ENCODE peak calls at places on chromosome 4, in eight cellular contexts. One of them, this sample, is unnamed.

GRCh38 chr4:187504974-187505797 is 490.4 kb upstream of the ZFP42 start:
- DNase-seq in HFF-Myc: no peak
- DNase-seq in stomach: no peak
- DNase-seq in heart right ventricle: no peak
- DNase-seq in GM23338: peak; percentile 32
- DNase-seq in Peyer's patch: no peak
- DNase-seq in astrocyte of the spinal cord: no peak
- DNase-seq in neural progenitor cell: peak; percentile 50
- DNase-seq in this sample: peak; percentile 45

GRCh38 chr4:65007841-65008439 is 598.7 kb upstream of the TECRL start:
- DNase-seq in neural progenitor cell: peak; percentile 73
- DNase-seq in astrocyte of the spinal cord: peak; percentile 66
- DNase-seq in GM23338: peak; percentile 87
- DNase-seq in heart right ventricle: no peak
- DNase-seq in HFF-Myc: no peak
- DNase-seq in Peyer's patch: no peak
- DNase-seq in stomach: no peak
- DNase-seq in this sample: peak; percentile 26

GRCh38 chr4:61561028-61561427 is 360.9 kb downstream of the ADGRL3 start:
- DNase-seq in HFF-Myc: no peak
- DNase-seq in Peyer's patch: no peak
- DNase-seq in astrocyte of the spinal cord: no peak
- DNase-seq in heart right ventricle: no peak
- DNase-seq in stomach: no peak
- DNase-seq in neural progenitor cell: no peak
- DNase-seq in GM23338: no peak
- DNase-seq in this sample: no peak

GRCh38 chr4:146486565-146486964 is 35.2 kb downstream of the SLC10A7 start:
- DNase-seq in HFF-Myc: no peak
- DNase-seq in neural progenitor cell: no peak
- DNase-seq in Peyer's patch: no peak
- DNase-seq in astrocyte of the spinal cord: no peak
- DNase-seq in heart right ventricle: no peak
- DNase-seq in stomach: no peak
- DNase-seq in GM23338: no peak
- DNase-seq in this sample: no peak

GRCh38 chr4:86891785-86892638 is at the start of gene C4orf36:
- DNase-seq in astrocyte of the spinal cord: peak; percentile 38
- DNase-seq in GM23338: peak; percentile 90
- DNase-seq in neural progenitor cell: peak; percentile 89
- DNase-seq in stomach: peak; percentile 79
- DNase-seq in HFF-Myc: no peak
- DNase-seq in heart right ventricle: peak; percentile 38
- DNase-seq in Peyer's patch: peak; percentile 70
- DNase-seq in this sample: peak; percentile 24

GRCh38 chr4:167581449-167581965 is 347.2 kb upstream of the SPOCK3 start:
- DNase-seq in astrocyte of the spinal cord: no peak
- DNase-seq in stomach: no peak
- DNase-seq in GM23338: no peak
- DNase-seq in neural progenitor cell: no peak
- DNase-seq in HFF-Myc: no peak
- DNase-seq in Peyer's patch: peak; percentile 37
- DNase-seq in heart right ventricle: no peak
- DNase-seq in this sample: no peak

GRCh38 chr4:83906561-83906960 is 370.7 kb downstream of the GPAT3 start:
- DNase-seq in HFF-Myc: no peak
- DNase-seq in neural progenitor cell: no peak
- DNase-seq in astrocyte of the spinal cord: no peak
- DNase-seq in heart right ventricle: no peak
- DNase-seq in GM23338: no peak
- DNase-seq in Peyer's patch: no peak
- DNase-seq in stomach: no peak
- DNase-seq in this sample: peak; percentile 23

GRCh38 chr4:3827616-3828492 is 61.7 kb downstream of the ADRA2C start:
- DNase-seq in neural progenitor cell: no peak
- DNase-seq in HFF-Myc: no peak
- DNase-seq in astrocyte of the spinal cord: no peak
- DNase-seq in Peyer's patch: peak; percentile 80
- DNase-seq in stomach: peak; percentile 95
- DNase-seq in heart right ventricle: peak; percentile 84
- DNase-seq in GM23338: no peak
- DNase-seq in this sample: peak; percentile 19

GRCh38 chr4:98838977-98839618 is 89.8 kb downstream of the EIF4E start:
- DNase-seq in GM23338: no peak
- DNase-seq in stomach: no peak
- DNase-seq in heart right ventricle: peak; percentile 26
- DNase-seq in HFF-Myc: peak; percentile 30
- DNase-seq in neural progenitor cell: no peak
- DNase-seq in astrocyte of the spinal cord: peak; percentile 29
- DNase-seq in Peyer's patch: no peak
- DNase-seq in this sample: peak; percentile 19

GRCh38 chr4:84159767-84160166 is 339.3 kb downstream of the NKX6-1 start:
- DNase-seq in GM23338: peak; percentile 83
- DNase-seq in stomach: no peak
- DNase-seq in HFF-Myc: no peak
- DNase-seq in astrocyte of the spinal cord: no peak
- DNase-seq in Peyer's patch: no peak
- DNase-seq in neural progenitor cell: peak; percentile 79
- DNase-seq in heart right ventricle: no peak
- DNase-seq in this sample: no peak

GRCh38 chr4:11312389-11312788 is 116.3 kb downstream of the HS3ST1 start:
- DNase-seq in heart right ventricle: peak; percentile 6
- DNase-seq in neural progenitor cell: no peak
- DNase-seq in Peyer's patch: no peak
- DNase-seq in HFF-Myc: no peak
- DNase-seq in stomach: no peak
- DNase-seq in GM23338: no peak
- DNase-seq in astrocyte of the spinal cord: peak; percentile 67
- DNase-seq in this sample: no peak

GRCh38 chr4:121256346-121256745 is 92.2 kb upstream of the TNIP3 start:
- DNase-seq in HFF-Myc: peak; percentile 78
- DNase-seq in heart right ventricle: no peak
- DNase-seq in neural progenitor cell: no peak
- DNase-seq in Peyer's patch: no peak
- DNase-seq in GM23338: no peak
- DNase-seq in stomach: no peak
- DNase-seq in astrocyte of the spinal cord: peak; percentile 96
- DNase-seq in this sample: peak; percentile 86

GRCh38 chr4:6342530-6343293 is 73.1 kb downstream of the WFS1 start:
- DNase-seq in GM23338: no peak
- DNase-seq in Peyer's patch: no peak
- DNase-seq in neural progenitor cell: peak; percentile 59
- DNase-seq in stomach: no peak
- DNase-seq in HFF-Myc: no peak
- DNase-seq in astrocyte of the spinal cord: no peak
- DNase-seq in heart right ventricle: peak; percentile 73
- DNase-seq in this sample: no peak

GRCh38 chr4:99202536-99202935 is 16.5 kb downstream of the ADH6 start:
- DNase-seq in GM23338: no peak
- DNase-seq in heart right ventricle: no peak
- DNase-seq in neural progenitor cell: no peak
- DNase-seq in Peyer's patch: no peak
- DNase-seq in HFF-Myc: no peak
- DNase-seq in astrocyte of the spinal cord: no peak
- DNase-seq in stomach: no peak
- DNase-seq in this sample: peak; percentile 84

DNA sequence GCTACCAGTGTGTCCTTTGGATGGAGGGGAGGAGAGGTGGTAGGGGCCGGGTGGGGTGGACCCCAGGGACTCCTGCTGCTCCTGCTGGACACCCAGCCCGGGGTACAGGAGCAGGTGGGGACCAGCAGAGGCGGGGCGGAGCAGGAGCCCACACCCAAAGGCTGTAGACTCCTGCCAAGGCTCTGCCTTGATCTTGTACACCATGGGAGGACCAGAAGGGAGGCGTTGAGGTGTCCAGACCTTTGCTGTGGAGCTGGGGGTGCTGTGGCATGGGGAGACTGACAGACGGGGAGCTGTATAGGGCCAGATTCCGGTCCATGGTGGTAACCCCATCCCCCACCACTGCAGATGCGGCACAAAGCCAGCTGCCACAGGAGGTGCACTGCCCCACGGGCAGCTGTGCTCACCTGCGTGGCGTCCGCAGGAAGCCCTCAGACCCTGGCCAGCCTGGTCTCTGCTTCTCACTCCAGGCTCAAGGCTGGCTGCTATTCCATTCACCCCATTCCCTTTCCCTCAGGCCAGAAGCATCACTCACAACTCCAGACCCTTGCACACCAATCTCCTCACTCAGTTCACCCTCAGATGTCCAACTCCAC is 5.0 kb upstream of the SLC26A1 start:
- DNase-seq in astrocyte of the spinal cord: no peak
- DNase-seq in HFF-Myc: no peak
- DNase-seq in neural progenitor cell: no peak
- DNase-seq in Peyer's patch: no peak
- DNase-seq in GM23338: no peak
- DNase-seq in stomach: no peak
- DNase-seq in heart right ventricle: no peak
- DNase-seq in this sample: no peak
- H3K4me3 ChIP-seq in astrocyte of the spinal cord: no peak overlapping the region
- H3K4me3 ChIP-seq in HFF-Myc: no peak overlapping the region
- H3K4me3 ChIP-seq in neural progenitor cell: peak overlapping the region; percentile 54
- H3K4me3 ChIP-seq in Peyer's patch: no peak overlapping the region
- H3K4me3 ChIP-seq in GM23338: peak overlapping the region; percentile 57
- H3K4me3 ChIP-seq in stomach: peak overlapping the region; percentile 51
- H3K4me3 ChIP-seq in heart right ventricle: no peak overlapping the region
- H3K4me3 ChIP-seq in this sample: no peak overlapping the region

GRCh38 chr4:184350213-184350817 is 124.0 kb downstream of the IRF2 start:
- DNase-seq in stomach: no peak
- DNase-seq in neural progenitor cell: no peak
- DNase-seq in astrocyte of the spinal cord: no peak
- DNase-seq in heart right ventricle: no peak
- DNase-seq in HFF-Myc: no peak
- DNase-seq in GM23338: no peak
- DNase-seq in Peyer's patch: no peak
- DNase-seq in this sample: no peak

GRCh38 chr4:184352891-184353290 is 121.5 kb downstream of the IRF2 start:
- DNase-seq in neural progenitor cell: no peak
- DNase-seq in Peyer's patch: no peak
- DNase-seq in stomach: no peak
- DNase-seq in astrocyte of the spinal cord: no peak
- DNase-seq in GM23338: no peak
- DNase-seq in heart right ventricle: no peak
- DNase-seq in HFF-Myc: no peak
- DNase-seq in this sample: no peak

GRCh38 chr4:184349283-184350039 is 124.9 kb downstream of the IRF2 start:
- DNase-seq in astrocyte of the spinal cord: no peak
- DNase-seq in heart right ventricle: no peak
- DNase-seq in GM23338: no peak
- DNase-seq in stomach: peak; percentile 63
- DNase-seq in neural progenitor cell: no peak
- DNase-seq in Peyer's patch: peak; percentile 61
- DNase-seq in HFF-Myc: no peak
- DNase-seq in this sample: no peak

GRCh38 chr4:184350964-184351363 is 123.4 kb downstream of the IRF2 start:
- DNase-seq in HFF-Myc: no peak
- DNase-seq in stomach: no peak
- DNase-seq in heart right ventricle: no peak
- DNase-seq in Peyer's patch: no peak
- DNase-seq in GM23338: no peak
- DNase-seq in astrocyte of the spinal cord: no peak
- DNase-seq in neural progenitor cell: no peak
- DNase-seq in this sample: no peak

GRCh38 chr4:184351560-184352451 is 122.5 kb downstream of the IRF2 start:
- DNase-seq in stomach: no peak
- DNase-seq in HFF-Myc: no peak
- DNase-seq in neural progenitor cell: no peak
- DNase-seq in Peyer's patch: no peak
- DNase-seq in astrocyte of the spinal cord: no peak
- DNase-seq in GM23338: no peak
- DNase-seq in heart right ventricle: no peak
- DNase-seq in this sample: no peak
- H3K4me3 ChIP-seq in stomach: no peak overlapping the region
- H3K4me3 ChIP-seq in HFF-Myc: no peak overlapping the region
- H3K4me3 ChIP-seq in neural progenitor cell: no peak overlapping the region
- H3K4me3 ChIP-seq in Peyer's patch: no peak overlapping the region
- H3K4me3 ChIP-seq in astrocyte of the spinal cord: no peak overlapping the region
- H3K4me3 ChIP-seq in GM23338: no peak overlapping the region
- H3K4me3 ChIP-seq in heart right ventricle: no peak overlapping the region
- H3K4me3 ChIP-seq in this sample: no peak overlapping the region

DNA sequence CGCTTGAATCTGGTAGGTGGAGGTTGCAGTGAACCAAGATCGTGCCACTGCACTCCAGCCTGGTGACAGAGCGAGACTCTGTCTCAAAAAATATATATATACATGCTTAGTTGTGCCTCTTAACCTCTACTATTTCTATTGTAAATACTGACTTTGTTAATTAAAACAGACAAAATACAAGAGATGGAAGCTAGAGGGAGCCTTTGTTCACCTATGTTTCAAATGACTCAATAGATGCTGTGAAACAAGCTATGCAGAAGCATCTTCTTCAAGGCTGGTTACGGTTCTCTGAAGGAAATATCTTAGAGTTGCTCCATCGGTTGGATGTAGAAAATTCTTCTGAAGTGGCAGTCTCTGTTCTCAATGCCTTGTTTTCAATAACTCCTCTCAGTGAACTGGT is 6.2 kb downstream of the NCAPG start:
- DNase-seq in neural progenitor cell: peak; percentile 45
- DNase-seq in HFF-Myc: peak; percentile 40
- DNase-seq in astrocyte of the spinal cord: peak; percentile 81
- DNase-seq in heart right ventricle: no peak
- DNase-seq in stomach: no peak
- DNase-seq in GM23338: peak; percentile 70
- DNase-seq in Peyer's patch: no peak
- DNase-seq in this sample: peak; percentile 81
- H3K4me3 ChIP-seq in neural progenitor cell: no peak overlapping the region
- H3K4me3 ChIP-seq in HFF-Myc: no peak overlapping the region
- H3K4me3 ChIP-seq in astrocyte of the spinal cord: no peak overlapping the region
- H3K4me3 ChIP-seq in heart right ventricle: no peak overlapping the region
- H3K4me3 ChIP-seq in stomach: no peak overlapping the region
- H3K4me3 ChIP-seq in GM23338: no peak overlapping the region
- H3K4me3 ChIP-seq in Peyer's patch: no peak overlapping the region
- H3K4me3 ChIP-seq in this sample: no peak overlapping the region

GRCh38 chr4:477686-478085 is 21.3 kb downstream of the ZNF721 start:
- DNase-seq in Peyer's patch: no peak
- DNase-seq in astrocyte of the spinal cord: no peak
- DNase-seq in heart right ventricle: no peak
- DNase-seq in GM23338: no peak
- DNase-seq in neural progenitor cell: no peak
- DNase-seq in stomach: no peak
- DNase-seq in HFF-Myc: no peak
- DNase-seq in this sample: no peak

GRCh38 chr4:473575-474457 is 25.1 kb downstream of the ZNF721 start:
- DNase-seq in astrocyte of the spinal cord: peak; percentile 99
- DNase-seq in GM23338: peak; percentile 99
- DNase-seq in neural progenitor cell: peak; percentile 98
- DNase-seq in HFF-Myc: peak; percentile 100
- DNase-seq in stomach: peak; percentile 95
- DNase-seq in heart right ventricle: peak; percentile 98
- DNase-seq in Peyer's patch: peak; percentile 94
- DNase-seq in this sample: peak; percentile 99

GRCh38 chr4:475962-476361 is 23.0 kb downstream of the ZNF721 start:
- DNase-seq in astrocyte of the spinal cord: no peak
- DNase-seq in GM23338: no peak
- DNase-seq in heart right ventricle: no peak
- DNase-seq in Peyer's patch: no peak
- DNase-seq in stomach: no peak
- DNase-seq in neural progenitor cell: no peak
- DNase-seq in HFF-Myc: no peak
- DNase-seq in this sample: no peak

GRCh38 chr4:476501-476900 is 22.5 kb downstream of the ZNF721 start:
- DNase-seq in HFF-Myc: no peak
- DNase-seq in astrocyte of the spinal cord: peak; percentile 60
- DNase-seq in Peyer's patch: no peak
- DNase-seq in GM23338: no peak
- DNase-seq in stomach: no peak
- DNase-seq in heart right ventricle: no peak
- DNase-seq in neural progenitor cell: no peak
- DNase-seq in this sample: no peak

GRCh38 chr4:472881-473574 is 25.9 kb downstream of the ZNF721 start:
- DNase-seq in heart right ventricle: no peak
- DNase-seq in GM23338: peak; percentile 18
- DNase-seq in HFF-Myc: no peak
- DNase-seq in Peyer's patch: no peak
- DNase-seq in stomach: no peak
- DNase-seq in astrocyte of the spinal cord: peak; percentile 6
- DNase-seq in neural progenitor cell: peak; percentile 40
- DNase-seq in this sample: peak; percentile 28
- H3K4me3 ChIP-seq in heart right ventricle: peak overlapping the region; percentile 97
- H3K4me3 ChIP-seq in GM23338: peak overlapping the region; percentile 83
- H3K4me3 ChIP-seq in HFF-Myc: peak overlapping the region; percentile 71
- H3K4me3 ChIP-seq in Peyer's patch: peak overlapping the region; percentile 61
- H3K4me3 ChIP-seq in stomach: peak overlapping the region; percentile 87
- H3K4me3 ChIP-seq in astrocyte of the spinal cord: peak overlapping the region; percentile 83
- H3K4me3 ChIP-seq in neural progenitor cell: peak overlapping the region; percentile 96
- H3K4me3 ChIP-seq in this sample: peak overlapping the region; percentile 93

This sample was measured in fibroblast of villous mesenchyme.